ENCODE peak calls at places on chromosomes 1 and 21, in four cellular contexts. Z, Y, X and E are unnamed samples.

GRCh38 chr1:1367238-1367796 is 7.7 kb downstream of the AURKAIP1 start:
- DNase-seq in X (no peak), Z (no peak), Y (no peak), E (no peak)

GRCh38 chr1:157363660-157364140 is 188.6 kb downstream of the FCRL5 start:
- DNase-seq in Y (no peak), Z (peak), X (no peak), E (no peak)

GRCh38 chr1:22318279-22318983 is 133.2 kb upstream of the ZBTB40 start:
- DNase-seq in X (no peak), Y (no peak), Z (no peak), E (no peak)

GRCh38 chr21:25953196-25953595 is 217.4 kb downstream of the APP start:
- DNase-seq in Y (no peak), X (no peak), Z (no peak), E (no peak)

GRCh38 chr1:60867782-60868181 is 214.6 kb upstream of the NFIA start:
- DNase-seq in X (no peak), Z (no peak), Y (no peak), E (no peak)

GRCh38 chr21:20523191-20523590 is 475.0 kb upstream of the NCAM2 start:
- DNase-seq in Z (no peak), Y (no peak), X (no peak), E (no peak)

GRCh38 chr1:61253059-61253735 is 170.8 kb downstream of the NFIA start:
- DNase-seq in Z (peak), X (no peak), Y (no peak), E (peak)

GRCh38 chr21:36005018-36005417 is 55.3 kb downstream of the SETD4 start:
- DNase-seq in X (no peak), Y (no peak), Z (no peak), E (peak)

GRCh38 chr1:247386695-247387094 is 29.3 kb upstream of the NLRP3 start:
- DNase-seq in Y (no peak), X (no peak), Z (no peak), E (no peak)

GRCh38 chr1:16717174-16718108 is 22.9 kb upstream of the RNU1-4 start:
- DNase-seq in Z (no peak), Y (no peak), X (no peak), E (no peak)

GRCh38 chr1:28796321-28797213 is 15.4 kb upstream of the OPRD1 start:
- DNase-seq in Y (no peak), X (no peak), Z (no peak), E (no peak)

GRCh38 chr1:94925561-94926364 is 1.1 kb downstream of the CNN3 start:
- DNase-seq in Y (no peak), Z (peak), X (peak), E (peak)

GRCh38 chr1:55943012-55943411 is 636.4 kb downstream of the PLPP3 start:
- DNase-seq in Y (no peak), X (no peak), Z (no peak), E (no peak)

GRCh38 chr1:201028473-201028889 is 5.0 kb upstream of the KIF21B start:
- DNase-seq in Y (no peak), Z (no peak), X (no peak), E (no peak)

GRCh38 chr1:24900486-24900849 is 29.6 kb downstream of the RUNX3 start:
- DNase-seq in X (no peak), Z (no peak), Y (no peak), E (no peak)

GRCh38 chr21:35329940-35330670 is 281.0 kb upstream of the RUNX1 start:
- DNase-seq in Z (no peak), X (no peak), Y (no peak), E (peak)

GRCh38 chr1:169461390-169462001 is 24.2 kb downstream of the SLC19A2 start:
- DNase-seq in Y (no peak), Z (no peak), X (no peak), E (no peak)

GRCh38 chr1:25065246-25066238 is 135.5 kb upstream of the RUNX3 start:
- DNase-seq in X (no peak), Z (no peak), Y (no peak), E (no peak)

GRCh38 chr1:40038693-40039092 is 1.8 kb upstream of the CAP1 start:
- DNase-seq in X (no peak), Z (no peak), Y (no peak), E (no peak)

GRCh38 chr1:36396359-36396758 is 1.3 kb downstream of the LSM10 start:
- DNase-seq in X (no peak), Y (no peak), Z (no peak), E (no peak)

GRCh38 chr1:79716481-79716880 is 710.0 kb upstream of the ADGRL4 start:
- DNase-seq in Y (no peak), Z (no peak), X (no peak), E (no peak)

GRCh38 chr1:182446033-182446669 is 3.8 kb upstream of the RGSL1 start:
- DNase-seq in Y (no peak), Z (peak), X (no peak), E (peak)

GRCh38 chr21:31397515-31397926 is 53.5 kb upstream of the TIAM1 start:
- DNase-seq in Y (no peak), Z (no peak), X (no peak), E (no peak)

GRCh38 chr1:20278692-20279130 is 12.0 kb upstream of the VWA5B1 start:
- DNase-seq in Y (no peak), Z (no peak), X (no peak), E (no peak)

GRCh38 chr1:110174961-110175360 is 24.7 kb downstream of the SLC6A17 start:
- DNase-seq in X (no peak), Z (no peak), Y (no peak), E (no peak)

GRCh38 chr1:204336642-204337041 is 23.1 kb downstream of the PLEKHA6 start:
- DNase-seq in Z (no peak), Y (no peak), X (no peak), E (no peak)

GRCh38 chr1:167774710-167775109 is 52.9 kb downstream of the MPZL1 start:
- DNase-seq in X (no peak), Z (no peak), Y (no peak), E (no peak)

GRCh38 chr1:6999826-7000225 is 214.6 kb downstream of the CAMTA1 start:
- DNase-seq in X (no peak), Z (no peak), Y (no peak), E (no peak)

GRCh38 chr1:74652711-74653131 is 20.9 kb downstream of the ERICH3 start:
- DNase-seq in Y (no peak), X (no peak), Z (no peak), E (no peak)